ENCODE peak calls at places on chromosomes 1 and 21, in six cellular contexts. M, U, E, J, F and Q are unnamed samples.

GRCh38 chr21:29176721-29177120 is 46.3 kb downstream of the MAP3K7CL start:
- DNase-seq in E (no peak), J (no peak), F (no peak), M (no peak), U (no peak), Q (no peak)

GRCh38 chr1:224245188-224245587 is 62.1 kb downstream of the DEGS1 start:
- DNase-seq in M (no peak), F (peak), U (no peak), E (peak), J (no peak), Q (no peak)

GRCh38 chr1:61375082-61375880 is 292.9 kb downstream of the NFIA start:
- DNase-seq in M (no peak), F (no peak), E (no peak), J (peak), U (no peak), Q (no peak)

GRCh38 chr1:173669491-173669941 is at the start of gene ANKRD45:
- DNase-seq in M (no peak), J (no peak), U (peak), E (no peak), F (peak), Q (no peak)

GRCh38 chr1:246012271-246012854 is 494.7 kb downstream of the SMYD3 start:
- DNase-seq in F (no peak), J (peak), U (no peak), M (peak), E (no peak), Q (peak)

GRCh38 chr1:106063510-106063909 is 993.0 kb upstream of the PRMT6 start:
- DNase-seq in M (no peak), E (no peak), F (no peak), J (no peak), U (no peak), Q (no peak)

GRCh38 chr1:45876000-45876399 is 72.6 kb downstream of the MAST2 start:
- DNase-seq in U (no peak), E (no peak), F (no peak), M (no peak), J (no peak), Q (no peak)

GRCh38 chr1:71464016-71464415 is 383.2 kb upstream of the ZRANB2 start:
- DNase-seq in J (peak), F (no peak), E (no peak), U (no peak), M (no peak), Q (peak)

GRCh38 chr1:153612755-153613331 is at the start of gene S100A16:
- DNase-seq in E (peak), U (peak), M (no peak), J (peak), F (peak), Q (peak)

GRCh38 chr1:6384962-6385672 is 8.4 kb downstream of the ACOT7 start:
- DNase-seq in E (no peak), J (no peak), M (no peak), U (no peak), F (no peak), Q (no peak)

GRCh38 chr1:172976222-172977041 is 74.3 kb downstream of the TNFSF18 start:
- DNase-seq in M (no peak), F (no peak), J (peak), U (peak), E (peak), Q (peak)

GRCh38 chr1:160220301-160220700 is 15.1 kb downstream of the PEA15 start:
- DNase-seq in M (no peak), U (no peak), F (no peak), J (no peak), E (no peak), Q (no peak)

GRCh38 chr1:2241820-2242219 is 13.7 kb downstream of the SKI start:
- DNase-seq in F (no peak), M (no peak), U (no peak), E (no peak), J (no peak), Q (no peak)

GRCh38 chr1:164051791-164052190 is 507.2 kb upstream of the PBX1 start:
- DNase-seq in F (no peak), M (no peak), E (no peak), J (no peak), U (no peak), Q (no peak)

GRCh38 chr1:150708595-150708994 is 11.6 kb upstream of the GOLPH3L start:
- DNase-seq in J (no peak), U (no peak), M (no peak), E (no peak), F (no peak), Q (no peak)

GRCh38 chr1:25045480-25046193 is 115.6 kb upstream of the RUNX3 start:
- DNase-seq in U (no peak), E (no peak), F (no peak), J (no peak), M (no peak), Q (no peak)

GRCh38 chr21:37061926-37062591 is 10.8 kb downstream of the PIGP start:
- DNase-seq in J (no peak), M (no peak), F (no peak), E (no peak), U (no peak), Q (no peak)

GRCh38 chr1:108598340-108598739 is 38.4 kb downstream of the EEIG2 start:
- DNase-seq in M (no peak), E (no peak), U (no peak), F (no peak), J (no peak), Q (no peak)

GRCh38 chr1:47405697-47406096 is 10.4 kb upstream of the FOXE3 start:
- DNase-seq in J (no peak), M (no peak), F (no peak), E (no peak), U (no peak), Q (no peak)

GRCh38 chr1:119899321-119899720 is 3.0 kb upstream of the ADAM30 start:
- DNase-seq in E (no peak), U (no peak), F (no peak), J (no peak), M (no peak), Q (no peak)

GRCh38 chr1:244833734-244834595 is 1.5 kb upstream of the COX20 start:
- DNase-seq in E (peak), M (peak), U (peak), F (peak), J (peak), Q (peak)
- TF ChIP-seq CTCF in E (no peak), M (no peak), U (peak), F (no peak), J (no peak), Q (peak)

DNA sequence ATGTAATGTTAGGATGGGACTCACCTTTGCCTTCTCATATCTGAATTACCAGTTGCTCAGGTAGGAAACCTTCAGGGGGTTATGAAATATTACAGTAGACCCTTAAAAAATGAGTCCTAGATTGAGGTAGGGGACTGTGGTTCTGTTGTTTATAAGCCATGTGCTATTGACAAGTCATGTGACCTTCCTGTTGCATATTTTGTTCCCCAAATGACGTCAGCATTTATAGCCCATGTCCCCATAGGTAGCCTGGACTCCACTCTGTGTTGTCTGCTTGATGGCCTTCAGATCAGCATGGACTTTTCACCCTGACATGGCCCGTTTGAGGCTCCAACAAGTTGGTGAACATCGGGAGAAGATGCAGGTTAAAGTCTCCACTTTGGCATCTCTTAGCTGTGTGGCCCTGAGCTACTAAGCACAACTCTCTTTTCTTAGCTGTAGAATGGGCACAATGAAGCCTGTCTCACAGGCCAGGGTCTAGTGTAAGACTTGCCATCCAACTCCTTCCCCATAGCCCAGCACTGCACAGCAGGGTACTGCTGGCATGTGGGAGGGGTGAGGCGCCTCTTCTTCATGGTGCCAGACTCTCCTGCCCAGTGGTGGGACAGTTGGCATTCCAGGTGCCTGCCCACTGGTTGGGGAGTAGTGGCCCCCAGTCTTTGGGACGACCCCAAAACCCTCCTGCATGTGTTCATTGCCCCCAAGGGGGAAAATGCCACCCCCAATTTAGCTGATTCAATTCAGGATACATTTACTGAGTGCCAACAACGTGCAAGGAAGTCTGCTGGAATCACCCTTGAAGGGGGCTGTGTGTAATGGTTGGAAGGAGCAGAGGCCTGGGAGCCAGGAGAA is 36.1 kb upstream of the TTC22 start:
- DNase-seq in M (no peak), E (no peak), J (no peak), U (no peak), F (no peak), Q (no peak)
- TF ChIP-seq CTCF in M (no peak), E (no peak), J (no peak), U (no peak), F (no peak), Q (no peak)

GRCh38 chr21:25887166-25887565 is 152.4 kb downstream of the GABPA start:
- DNase-seq in J (no peak), M (no peak), U (no peak), F (no peak), E (no peak), Q (no peak)
- TF ChIP-seq CTCF in J (no peak), M (peak), U (peak), F (no peak), E (no peak), Q (peak)

DNA sequence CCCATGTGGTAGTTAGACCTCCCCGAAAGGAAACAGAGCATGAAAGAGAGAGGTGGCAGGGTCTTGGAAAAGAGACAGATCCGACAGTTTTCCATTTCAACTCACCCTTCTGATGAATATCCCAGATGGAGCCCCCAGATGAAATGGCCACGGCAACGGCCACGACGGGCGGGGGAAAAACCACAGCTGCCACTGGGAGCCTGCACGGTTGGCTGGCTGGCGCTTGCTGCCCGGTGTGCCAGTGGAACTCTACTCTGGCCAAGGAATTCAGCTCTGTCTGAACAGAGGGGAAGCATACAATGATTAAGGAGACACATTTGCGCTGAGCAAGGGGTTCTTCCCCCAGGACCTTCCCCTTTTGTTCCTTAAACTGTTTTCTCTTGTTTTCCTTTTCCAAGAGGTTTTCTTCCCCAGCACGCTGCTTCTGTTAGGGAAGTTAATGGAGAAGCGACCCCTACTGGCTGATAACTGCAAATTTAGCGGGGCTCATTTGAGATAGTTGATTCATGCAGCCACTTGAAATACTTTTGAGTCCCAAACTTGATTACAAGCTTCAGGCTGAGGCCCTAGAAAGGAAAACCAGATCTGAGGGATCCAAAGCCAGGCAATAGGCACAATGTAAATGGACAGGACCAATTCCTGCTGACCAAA is 1122.5 kb downstream of the NCAM2 start:
- DNase-seq in U (no peak), M (no peak), E (no peak), J (no peak), F (no peak), Q (no peak)
- TF ChIP-seq CTCF in U (peak), M (peak), E (no peak), J (no peak), F (no peak), Q (peak)

DNA sequence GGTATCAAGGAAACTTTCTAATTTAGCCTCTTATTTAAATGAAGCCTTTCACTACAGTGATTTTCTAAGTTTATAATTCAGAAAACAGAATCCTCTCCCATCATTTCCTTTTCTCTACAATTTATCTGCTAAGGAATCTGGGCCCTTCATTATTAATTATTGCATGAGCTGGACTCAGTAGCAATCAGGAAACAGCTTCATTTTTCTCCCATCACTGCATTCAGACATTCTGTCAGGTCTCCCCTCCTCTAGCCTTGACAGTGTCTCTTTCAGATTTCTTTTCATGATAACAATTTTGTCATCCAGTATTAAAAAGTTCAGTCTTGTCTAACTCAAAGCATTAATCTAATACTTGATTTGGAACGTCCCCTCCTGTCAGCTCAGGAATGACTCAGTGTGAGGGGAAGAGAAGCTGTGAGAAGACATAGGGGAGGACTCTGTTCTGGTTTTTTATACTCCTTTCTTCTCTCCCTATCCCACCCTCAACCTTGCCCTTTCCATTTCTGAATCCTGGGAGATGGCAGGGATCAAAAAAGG is 28.1 kb downstream of the SLC44A5 start:
- DNase-seq in E (no peak), M (no peak), F (no peak), U (no peak), J (no peak), Q (no peak)
- TF ChIP-seq CTCF in E (no peak), M (no peak), F (no peak), U (no peak), J (no peak), Q (no peak)

GRCh38 chr1:16367258-16367967 is 371 bp downstream of the SZRD1 start:
- DNase-seq in U (peak), F (peak), E (peak), J (peak), M (no peak), Q (peak)
- TF ChIP-seq CTCF in U (no peak), F (no peak), E (no peak), J (no peak), M (no peak), Q (peak)